ENCODE peak calls at places on chromosomes 11 and 22, in ten cellular contexts. T, A, P, R, O, G, L, U, E and B are unnamed samples.

GRCh38 chr22:35218079-35218478 is 39.2 kb upstream of the HMGXB4 start:
- DNase-seq in A (no peak), R (no peak), T (no peak), E (no peak), U (no peak), G (no peak), P (no peak), L (no peak), O (peak), B (peak)

GRCh38 chr22:36234919-36235318 is 4.4 kb downstream of the APOL2 start:
- DNase-seq in G (no peak), U (no peak), P (no peak), R (no peak), E (no peak), A (no peak), O (no peak), T (no peak), L (no peak), B (no peak)

GRCh38 chr11:118311518-118311917 is 7.0 kb downstream of the CD3E start:
- DNase-seq in O (no peak), L (no peak), R (no peak), P (no peak), A (no peak), T (no peak), G (no peak), E (no peak), U (no peak), B (no peak)

GRCh38 chr11:131301306-131301705 is 69.1 kb upstream of the NTM start:
- DNase-seq in U (no peak), T (no peak), O (no peak), G (no peak), L (no peak), E (no peak), P (no peak), A (no peak), R (no peak), B (no peak)

GRCh38 chr11:121337740-121338272 is 45.2 kb downstream of the SC5D start:
- DNase-seq in A (peak), L (peak), U (no peak), G (no peak), R (no peak), E (no peak), O (no peak), T (no peak), P (no peak), B (no peak)

GRCh38 chr22:27473533-27473932 is 328.0 kb downstream of the MN1 start:
- DNase-seq in G (no peak), T (no peak), L (no peak), A (no peak), R (no peak), O (no peak), U (no peak), P (no peak), E (no peak), B (no peak)

GRCh38 chr11:80944758-80945157 is 1503.9 kb upstream of the TENM4 start:
- DNase-seq in E (no peak), A (no peak), T (no peak), R (no peak), U (no peak), P (no peak), O (no peak), G (no peak), L (no peak), B (no peak)

GRCh38 chr11:114001416-114001815 is 26.5 kb downstream of the HTR3A start:
- DNase-seq in A (no peak), R (no peak), L (no peak), G (no peak), U (no peak), O (no peak), E (no peak), T (no peak), P (no peak), B (peak)

GRCh38 chr11:975824-976223 is 50.2 kb downstream of the AP2A2 start:
- DNase-seq in O (peak), R (no peak), A (no peak), E (peak), G (no peak), T (peak), P (peak), U (peak), L (no peak), B (peak)

GRCh38 chr11:13152736-13153541 is 124.7 kb upstream of the BMAL1 start:
- DNase-seq in R (no peak), G (no peak), A (no peak), T (peak), U (no peak), E (peak), O (peak), L (no peak), P (peak), B (peak)
- TF ChIP-seq CTCF in R (peak), G (peak), A (no peak), T (no peak), U (peak), E (peak), O (peak), L (peak), P (peak), B (peak)

GRCh38 chr11:97610854-97611253 is 1221.0 kb downstream of the JRKL start:
- DNase-seq in U (no peak), L (no peak), E (peak), G (no peak), O (no peak), R (no peak), P (no peak), A (no peak), T (no peak), B (no peak)

GRCh38 chr11:97610000-97610399 is 1220.2 kb downstream of the JRKL start:
- DNase-seq in L (no peak), G (no peak), E (peak), P (no peak), U (no peak), A (no peak), T (no peak), R (no peak), O (no peak), B (peak)

GRCh38 chr11:97614571-97614970 is 1224.8 kb downstream of the JRKL start:
- DNase-seq in O (peak), L (no peak), G (no peak), E (no peak), U (no peak), A (no peak), T (no peak), P (no peak), R (no peak), B (peak)

GRCh38 chr11:97607301-97608000 is 1217.6 kb downstream of the JRKL start:
- DNase-seq in U (no peak), O (peak), L (no peak), R (no peak), T (no peak), G (no peak), E (no peak), P (no peak), A (no peak), B (peak)

DNA sequence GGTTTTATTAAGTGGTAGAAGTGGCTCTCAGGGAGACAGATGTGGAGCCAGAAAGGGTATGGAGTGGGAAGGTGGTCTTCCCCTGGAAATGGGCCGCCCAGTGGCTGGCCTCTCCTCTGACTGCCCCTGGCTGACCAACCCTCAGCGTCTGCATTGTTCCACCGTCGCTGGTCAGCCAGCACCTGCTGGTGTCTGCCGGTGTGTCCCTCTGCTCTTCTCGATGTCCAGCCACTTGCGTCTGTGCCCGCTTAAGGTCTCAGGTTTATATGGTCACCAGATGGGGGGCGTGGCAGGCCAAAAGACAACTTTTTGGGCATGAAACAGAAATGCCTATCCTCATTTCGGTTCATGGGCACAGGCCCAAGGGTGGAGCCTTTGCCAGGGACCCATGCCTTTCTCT is 1221.5 kb downstream of the JRKL start:
- DNase-seq in P (no peak), R (no peak), A (no peak), L (no peak), T (no peak), E (no peak), O (no peak), G (no peak), U (no peak), B (no peak)
- TF ChIP-seq CTCF in P (no peak), R (no peak), A (no peak), L (no peak), T (no peak), E (no peak), O (no peak), G (no peak), U (no peak), B (no peak)

DNA sequence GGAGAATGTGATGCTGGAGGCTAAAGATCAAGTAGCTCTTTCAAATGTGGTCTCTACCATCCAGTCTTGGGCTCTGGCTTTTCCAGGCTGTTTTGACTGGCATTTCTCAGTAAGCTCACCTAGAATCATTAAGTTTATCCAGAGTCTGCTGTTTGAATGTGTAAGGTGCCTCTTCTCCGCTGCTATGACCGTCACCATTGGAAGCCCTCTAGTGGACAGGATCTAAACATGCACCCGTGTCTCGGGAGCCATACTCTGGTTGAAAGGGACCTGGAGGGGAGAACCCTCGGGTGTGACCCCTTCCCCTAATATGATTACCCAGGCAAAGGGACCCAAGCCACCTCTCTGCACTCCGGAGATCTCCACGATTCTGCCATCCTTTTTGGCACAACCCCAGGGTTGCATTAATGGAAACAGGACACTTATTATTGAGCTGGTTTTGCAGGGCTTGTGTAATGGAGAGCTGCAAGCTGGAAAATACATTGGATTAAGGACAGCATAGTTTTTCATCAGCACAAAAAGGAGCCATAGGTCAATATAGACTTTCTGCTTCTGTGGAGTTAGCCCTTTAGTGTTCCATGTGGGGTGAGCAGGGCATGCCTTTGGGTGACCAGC is 191.0 kb upstream of the LARGE1 start:
- DNase-seq in R (no peak), U (no peak), L (peak), O (no peak), G (no peak), A (no peak), T (peak), E (peak), P (peak), B (peak)
- TF ChIP-seq CTCF in R (peak), U (peak), L (peak), O (peak), G (peak), A (no peak), T (peak), E (peak), P (peak), B (peak)

DNA sequence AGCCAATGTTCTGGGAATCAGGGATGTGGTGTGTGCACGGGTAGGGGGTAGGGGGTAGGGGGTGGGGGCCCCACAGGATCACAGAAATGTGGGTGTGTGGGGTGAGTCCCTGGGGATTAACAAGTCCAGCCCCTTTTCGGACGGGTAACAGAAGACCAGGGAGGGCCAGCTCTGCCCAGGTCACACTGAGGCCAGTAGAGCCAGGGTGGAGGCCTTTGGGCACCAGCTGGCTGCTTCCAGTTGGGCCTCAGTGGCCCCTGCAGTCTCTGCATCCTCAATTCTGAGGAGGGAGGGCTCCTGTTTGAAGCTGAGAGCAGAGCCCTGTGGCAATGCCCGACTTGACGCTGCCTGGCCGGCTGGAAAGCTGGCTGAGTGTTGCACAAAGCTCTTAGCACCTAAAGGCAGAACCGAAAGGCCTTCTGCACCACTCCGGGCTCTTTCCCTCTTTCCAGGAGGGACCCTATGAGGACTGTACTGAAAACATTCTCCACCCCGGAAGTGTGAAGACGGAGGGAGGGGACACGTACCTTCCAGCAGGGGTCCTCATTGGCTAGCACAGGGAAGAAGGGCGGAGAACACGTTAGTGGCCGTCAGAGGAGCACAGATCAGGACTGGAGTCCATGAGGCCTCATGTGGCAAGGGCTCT is 120.4 kb downstream of the PHF21B start:
- DNase-seq in O (no peak), R (no peak), G (no peak), U (no peak), L (no peak), T (no peak), A (no peak), P (peak), E (peak), B (no peak)
- TF ChIP-seq CTCF in O (no peak), R (peak), G (no peak), U (no peak), L (no peak), T (no peak), A (no peak), P (peak), E (peak), B (no peak)

GRCh38 chr22:43088979-43089717 is at the start of gene TTLL1:
- DNase-seq in R (peak), E (peak), L (peak), O (peak), G (peak), A (peak), T (peak), P (peak), U (peak), B (peak)
- TF ChIP-seq CTCF in R (peak), E (no peak), L (peak), O (peak), G (peak), A (no peak), T (no peak), P (no peak), U (no peak), B (peak)

GRCh38 chr11:6474423-6474792 is 667 bp upstream of the TRIM3 start:
- DNase-seq in T (no peak), G (no peak), E (no peak), L (no peak), O (no peak), A (no peak), P (no peak), U (no peak), R (no peak), B (no peak)
- TF ChIP-seq CTCF in T (no peak), G (no peak), E (no peak), L (no peak), O (no peak), A (no peak), P (no peak), U (no peak), R (no peak), B (no peak)

GRCh38 chr11:46523290-46523689 is 70.5 kb downstream of the AMBRA1 start:
- DNase-seq in U (no peak), E (no peak), P (no peak), L (no peak), O (no peak), R (no peak), T (no peak), G (no peak), A (no peak), B (no peak)

GRCh38 chr11:46519351-46519750 is 74.5 kb downstream of the AMBRA1 start:
- DNase-seq in T (no peak), G (no peak), R (no peak), P (no peak), A (no peak), O (no peak), U (no peak), E (no peak), L (no peak), B (no peak)

GRCh38 chr11:46521947-46522681 is 71.7 kb downstream of the AMBRA1 start:
- DNase-seq in P (no peak), T (no peak), O (peak), A (no peak), E (no peak), R (no peak), G (no peak), U (no peak), L (no peak), B (peak)

GRCh38 chr11:46522682-46523281 is 71.0 kb downstream of the AMBRA1 start:
- DNase-seq in L (no peak), P (no peak), A (no peak), O (no peak), R (no peak), E (no peak), U (no peak), T (no peak), G (no peak), B (no peak)

DNA sequence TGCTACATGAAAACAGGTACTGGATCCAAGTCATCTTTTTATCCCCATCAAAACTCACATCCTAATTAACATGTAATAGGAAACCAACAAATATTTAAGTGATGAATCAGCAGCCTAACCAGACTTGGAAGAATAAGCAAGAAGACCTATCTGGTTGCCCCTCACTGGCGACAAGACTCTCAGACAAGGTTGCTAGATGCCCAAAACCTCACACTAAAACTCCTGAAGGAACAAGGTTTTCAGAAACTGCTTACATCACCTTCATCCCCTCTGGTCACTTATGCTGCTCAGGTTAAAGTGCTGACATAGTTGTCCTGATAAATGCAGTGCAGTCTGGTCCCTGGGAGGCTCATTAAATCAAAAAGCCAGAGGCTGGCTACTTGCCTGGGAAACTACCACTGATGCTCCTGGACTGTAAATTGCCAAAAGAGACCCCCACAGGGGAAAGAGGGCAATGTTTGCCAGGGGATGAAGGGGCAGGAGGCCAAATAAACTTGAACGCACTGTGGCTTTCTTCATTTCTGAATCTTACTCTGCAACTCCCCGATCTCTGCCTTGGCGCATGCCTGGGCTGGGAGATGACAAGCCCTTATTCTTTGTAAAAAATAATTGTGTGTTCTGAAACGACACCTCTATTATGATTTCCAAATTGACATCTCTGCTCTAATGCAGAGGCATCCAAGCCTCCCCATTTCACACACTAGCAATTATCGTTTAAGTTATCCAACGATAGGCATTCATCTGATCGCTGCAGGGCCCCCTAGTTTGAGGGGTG is 72.7 kb downstream of the AMBRA1 start:
- DNase-seq in T (no peak), A (no peak), O (peak), E (no peak), G (no peak), L (no peak), U (peak), R (no peak), P (no peak), B (peak)
- TF ChIP-seq CTCF in T (no peak), A (no peak), O (no peak), E (no peak), G (no peak), L (no peak), U (no peak), R (no peak), P (no peak), B (no peak)

DNA sequence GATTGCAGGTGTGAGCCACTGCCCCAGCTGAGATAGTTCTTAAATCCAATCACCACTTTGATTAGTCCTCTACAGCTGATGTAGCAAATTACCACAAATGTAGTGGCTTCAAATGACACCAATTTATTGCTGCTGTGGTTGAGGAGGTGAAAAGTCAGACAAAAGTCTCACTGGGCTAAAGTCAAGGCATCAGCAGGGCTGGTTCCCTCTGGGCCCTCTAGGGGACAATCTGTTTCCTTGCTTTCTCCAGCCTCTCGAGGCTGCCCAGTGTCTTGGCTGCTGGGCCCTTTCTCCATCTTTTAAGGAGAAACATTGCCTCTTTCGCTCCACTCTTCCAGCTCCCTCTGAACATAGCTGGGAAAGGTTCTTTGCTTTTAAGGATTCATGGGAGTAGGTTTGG is 50.5 kb upstream of the SHANK2 start:
- DNase-seq in P (no peak), U (no peak), E (no peak), R (no peak), T (no peak), L (no peak), G (no peak), O (no peak), A (no peak), B (no peak)
- TF ChIP-seq CTCF in P (no peak), U (no peak), E (peak), R (no peak), T (no peak), L (no peak), G (no peak), O (peak), A (no peak), B (no peak)

GRCh38 chr11:111982019-111982464 is 43.2 kb upstream of the DLAT start:
- DNase-seq in G (peak), A (peak), P (peak), R (peak), U (no peak), L (peak), O (peak), T (peak), E (peak), B (peak)

GRCh38 chr11:111981270-111981669 is 43.9 kb upstream of the DLAT start:
- DNase-seq in T (no peak), A (no peak), G (no peak), E (no peak), R (no peak), U (no peak), O (no peak), P (no peak), L (no peak), B (no peak)

GRCh38 chr11:111982532-111983186 is 42.5 kb upstream of the DLAT start:
- DNase-seq in P (peak), G (no peak), A (no peak), U (no peak), L (peak), R (no peak), T (no peak), E (no peak), O (no peak), B (no peak)

GRCh38 chr11:111986589-111986988 is 38.6 kb upstream of the DLAT start:
- DNase-seq in L (no peak), A (no peak), T (no peak), U (no peak), G (no peak), R (no peak), P (no peak), E (no peak), O (no peak), B (no peak)

DNA sequence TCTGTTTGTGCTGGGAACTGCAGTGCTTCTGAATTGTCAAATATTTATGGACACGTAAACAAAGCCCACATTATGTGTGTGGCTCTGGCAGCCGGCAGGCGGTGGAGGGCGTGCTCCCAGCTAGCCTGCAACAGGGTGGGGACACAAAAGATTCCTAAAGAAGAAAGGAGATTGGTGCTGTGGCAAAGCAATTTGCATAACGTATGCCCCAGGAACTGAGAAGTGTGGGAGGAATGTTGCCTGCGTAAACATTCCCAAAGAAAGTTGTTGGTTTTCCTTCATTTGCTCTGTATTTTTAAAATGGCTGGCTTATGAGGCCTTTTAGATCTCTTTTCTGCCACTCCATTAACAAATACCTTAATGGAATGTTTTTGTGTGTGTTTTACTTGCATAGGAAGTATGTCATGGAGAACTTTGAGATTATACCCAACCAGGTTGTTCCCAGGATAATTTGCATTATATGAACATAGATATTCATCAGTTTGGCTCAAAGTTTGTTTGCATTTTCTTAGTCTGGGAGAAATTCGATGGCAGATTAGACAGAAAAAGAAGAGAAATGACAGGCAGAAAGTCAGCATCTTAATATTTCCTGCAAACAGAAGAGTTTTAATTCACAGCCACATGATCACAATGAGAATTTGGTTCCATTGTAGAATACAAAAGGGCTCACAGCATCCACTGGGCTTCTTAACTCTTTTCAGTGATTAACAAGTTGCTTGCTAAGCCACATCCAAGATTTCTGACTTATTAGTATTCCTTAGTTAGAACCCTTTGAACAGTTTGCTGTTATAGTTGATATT is 41.8 kb upstream of the DLAT start:
- DNase-seq in L (peak), G (peak), E (peak), R (no peak), U (no peak), O (peak), T (peak), P (peak), A (no peak), B (peak)
- TF ChIP-seq CTCF in L (no peak), G (peak), E (no peak), R (no peak), U (no peak), O (no peak), T (no peak), P (peak), A (no peak), B (no peak)